ENCODE peak calls at places on chromosomes 1 and 21, in four cellular contexts. D is OCI-LY7, L is PC-9, R is IMR-90. Z is an unnamed sample. For H4K20me1, the result is how much of the 10 kb centered on the place peaks cover.

GRCh38 chr1:117928881-117929339 is 511 bp downstream of the GDAP2 start:
- DNase-seq in D (peak), R (peak), L (peak), Z (peak)

GRCh38 chr1:50474859-50475809 is 51.9 kb upstream of the DMRTA2 start:
- DNase-seq in L (peak), D (no peak), R (peak), Z (peak)

GRCh38 chr1:8797230-8797629 is 20.2 kb downstream of the RERE start:
- DNase-seq in D (no peak), R (peak), L (no peak), Z (peak)

GRCh38 chr1:226892534-226892895 is 22.1 kb downstream of the PSEN2 start:
- DNase-seq in R (no peak), D (no peak), L (no peak), Z (no peak)

GRCh38 chr1:231743966-231744365 is 117.4 kb downstream of the DISC1 start:
- DNase-seq in D (no peak), L (no peak), R (no peak), Z (peak)

GRCh38 chr21:29231781-29232548 is 66.8 kb upstream of the BACH1 start:
- DNase-seq in R (no peak), L (no peak), D (no peak), Z (no peak)

GRCh38 chr1:66606359-66607142 is 72.6 kb downstream of the SGIP1 start:
- DNase-seq in L (no peak), R (peak), D (no peak), Z (no peak)

GRCh38 chr1:18091660-18092446 is 15.7 kb upstream of the IGSF21 start:
- DNase-seq in R (peak), L (no peak), D (no peak), Z (peak)

GRCh38 chr21:41615613-41616012 is 107.7 kb upstream of the TMPRSS2 start:
- DNase-seq in R (peak), D (no peak), L (peak), Z (peak)

GRCh38 chr1:9182784-9183257 is 51.8 kb upstream of the H6PD start:
- DNase-seq in L (no peak), R (no peak), D (no peak), Z (no peak)

GRCh38 chr21:29938968-29939858 is 583 bp downstream of the GRIK1 start:
- DNase-seq in R (no peak), L (no peak), D (no peak), Z (no peak)

GRCh38 chr1:229410692-229411433 is 23.0 kb downstream of the ACTA1 start:
- DNase-seq in D (no peak), R (peak), L (no peak), Z (peak)

GRCh38 chr1:178531897-178532296 is 19.0 kb downstream of the TEX35 start:
- DNase-seq in R (no peak), D (no peak), L (no peak), Z (no peak)

GRCh38 chr21:31732891-31733520 is 1.1 kb upstream of the SCAF4 start:
- DNase-seq in D (peak), L (no peak), R (peak), Z (no peak)

GRCh38 chr1:154994269-154994977 is 1.0 kb downstream of the LENEP start:
- DNase-seq in R (no peak), D (peak), L (no peak), Z (no peak)

GRCh38 chr1:245277276-245277675 is 122.5 kb downstream of the KIF26B start:
- DNase-seq in L (no peak), R (no peak), D (peak), Z (peak)

GRCh38 chr1:204384636-204385354 is 25.1 kb upstream of the PLEKHA6 start:
- DNase-seq in R (peak), D (no peak), L (no peak), Z (peak)

GRCh38 chr1:226814751-226815496 is 55.5 kb upstream of the PSEN2 start:
- DNase-seq in D (no peak), R (peak), L (peak), Z (peak)

GRCh38 chr1:37476460-37477197 is 2.2 kb downstream of the ZC3H12A start:
- DNase-seq in D (no peak), R (peak), L (peak), Z (peak)

GRCh38 chr1:83872515-83872914 is 126.4 kb downstream of the TTLL7 start:
- DNase-seq in D (no peak), L (no peak), R (no peak), Z (no peak)

GRCh38 chr1:94593611-94594010 is 52.1 kb upstream of the F3 start:
- DNase-seq in R (no peak), L (no peak), D (no peak), Z (no peak)

GRCh38 chr21:41805038-41805437 is 38.2 kb upstream of the RIPK4 start:
- DNase-seq in L (no peak), R (no peak), D (no peak), Z (no peak)

GRCh38 chr21:42860345-42860744 is 19.0 kb downstream of the WDR4 start:
- DNase-seq in D (no peak), R (no peak), L (no peak), Z (no peak)

GRCh38 chr1:154607084-154607747 is 770 bp downstream of the ADAR start:
- DNase-seq in R (peak), D (peak), L (peak), Z (peak)

GRCh38 chr1:183989604-183990003 is 47.9 kb downstream of the COLGALT2 start:
- DNase-seq in D (no peak), L (no peak), R (no peak), Z (no peak)

GRCh38 chr1:109197163-109198042 is 16.3 kb upstream of the SARS1 start:
- DNase-seq in L (peak), R (peak), D (no peak), Z (peak)

GRCh38 chr1:8510041-8510823 is 192.3 kb downstream of the SLC45A1 start:
- DNase-seq in L (no peak), D (peak), R (peak), Z (no peak)

GRCh38 chr1:207321790-207322530 is 482 bp downstream of the CD55 start:
- DNase-seq in D (peak), R (no peak), L (no peak), Z (peak)

GRCh38 chr1:240256836-240257503 is 165.3 kb downstream of the FMN2 start:
- DNase-seq in D (no peak), L (no peak), R (no peak), Z (no peak)

GRCh38 chr1:205763979-205764378 is 11.3 kb downstream of the RAB29 start:
- DNase-seq in R (no peak), L (no peak), D (no peak), Z (no peak)

GRCh38 chr1:240234477-240235225 is 143.0 kb downstream of the FMN2 start:
- DNase-seq in D (no peak), L (no peak), R (peak), Z (peak)

GRCh38 chr1:25756210-25756609 is 43.8 kb upstream of the SELENON start:
- DNase-seq in D (no peak), L (no peak), R (no peak), Z (no peak)

GRCh38 chr1:202580604-202581003 is 129.7 kb downstream of the SYT2 start:
- DNase-seq in D (no peak), L (no peak), R (no peak), Z (no peak)

GRCh38 chr1:54804471-54805132 is 3.5 kb upstream of the TTC22 start:
- DNase-seq in R (peak), L (peak), D (no peak), Z (peak)

GRCh38 chr1:44679468-44679867 is 5.0 kb downstream of the ARMH1 start:
- DNase-seq in L (no peak), D (no peak), R (no peak), Z (no peak)

GRCh38 chr1:207103892-207104373 is at the start of gene C4BPA:
- DNase-seq in R (no peak), D (no peak), L (no peak), Z (no peak)

GRCh38 chr1:205286335-205286950 is 35.1 kb downstream of the NUAK2 start:
- DNase-seq in D (peak), L (no peak), R (peak), Z (peak)

GRCh38 chr1:166839600-166840308 is 479 bp downstream of the POGK start:
- DNase-seq in R (peak), D (peak), L (peak), Z (peak)

GRCh38 chr1:8027748-8028631 is 1.9 kb upstream of the ERRFI1 start:
- DNase-seq in R (peak), L (peak), D (no peak), Z (peak)

DNA sequence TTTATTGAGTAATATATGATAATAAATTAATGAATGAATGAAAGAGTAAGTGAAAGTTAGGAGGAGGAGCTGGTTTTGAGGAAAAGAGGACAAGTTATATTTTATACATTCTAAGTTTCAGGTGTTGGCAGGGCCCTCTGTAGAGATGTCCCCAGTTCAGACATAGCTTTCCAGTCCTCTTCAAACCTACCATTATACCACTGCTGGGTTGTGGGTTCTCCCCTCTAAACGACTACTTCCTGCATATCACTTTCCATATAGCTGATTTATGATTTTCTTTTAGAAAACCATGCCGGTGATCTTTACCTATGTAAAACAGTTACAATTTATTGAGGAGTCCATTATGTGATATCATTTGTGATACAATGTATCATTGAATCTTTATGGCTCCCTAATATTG is 116.9 kb downstream of the RUNX1 start:
- DNase-seq in D (no peak), L (no peak), R (no peak), Z (no peak)
- H4K20me1 ChIP-seq in D (under half), L (under half), R (under half), Z (under half)

DNA sequence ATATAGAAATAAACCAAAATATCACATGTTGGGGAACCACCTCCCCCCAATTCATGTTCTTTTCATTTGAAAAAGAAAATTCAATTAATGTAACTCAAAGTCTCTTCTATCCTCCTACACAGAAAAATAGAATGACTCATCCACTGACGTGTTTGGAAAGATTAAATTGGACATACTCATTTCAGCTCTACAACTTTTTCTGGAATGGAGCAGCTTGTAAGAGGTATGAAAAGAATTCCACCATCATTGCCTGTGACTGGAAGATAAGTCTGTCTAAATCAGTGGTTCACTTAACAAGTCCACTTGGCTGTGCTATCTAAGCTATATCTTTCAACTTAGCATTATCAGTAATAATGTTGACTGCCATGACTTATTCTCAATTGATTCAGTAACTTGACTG is 702.3 kb downstream of the BRINP3 start:
- DNase-seq in D (no peak), R (peak), L (no peak), Z (peak)
- H3K4me3 ChIP-seq in D (no peak), R (no peak), L (no peak), Z (no peak)

GRCh38 chr1:119968068-119968492 is 71.8 kb upstream of the ADAM30 start:
- DNase-seq in R (peak), L (peak), D (peak), Z (peak)
- H2AFZ ChIP-seq in R (no peak), L (no peak), D (no peak), Z (no peak)

DNA sequence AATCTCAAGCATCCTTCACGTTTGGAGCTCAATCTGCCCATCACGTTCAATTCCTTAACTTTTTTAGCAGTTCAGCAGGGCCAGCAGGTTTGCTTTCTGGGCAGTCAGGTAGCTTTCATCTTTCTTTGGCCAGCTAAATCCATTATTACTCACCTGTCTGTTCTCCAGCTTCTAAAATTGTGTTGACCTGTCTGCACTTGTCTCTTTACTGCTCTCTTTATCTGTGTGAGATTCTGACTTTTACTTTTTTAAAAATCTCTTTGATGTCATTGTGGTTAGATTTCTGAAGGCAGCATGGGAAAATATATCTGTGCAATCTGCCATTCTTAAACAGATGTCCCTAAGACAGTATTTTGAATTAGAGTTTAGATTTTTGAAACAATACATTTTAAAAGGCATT is 24.9 kb upstream of the CYYR1 start:
- DNase-seq in L (no peak), D (no peak), R (no peak), Z (no peak)
- H4K20me1 ChIP-seq in L (under half), D (under half), R (under half), Z (under half)

GRCh38 chr1:151542710-151543129 is 2.6 kb downstream of the TUFT1 start:
- DNase-seq in R (peak), D (no peak), L (peak), Z (peak)
- H3K4me3 ChIP-seq in R (no peak), D (no peak), L (peak), Z (peak)